ENCODE peak calls at places on chromosomes 5 and 9, in ten cellular contexts. R is NCI-H460; V is WERI-Rb-1; C is iPS-NIHi11; J is CD4-positive, alpha-beta T cell; Q is stimulated activated CD8-positive, alpha-beta memory T cell treated with anti-CD3 and anti-CD28 coated beads, Interleukin-4, amount 100 ng/mL, for 48 hours; G is A172; F is activated T-helper 1 cell treated with anti-CD3 and anti-CD28 coated beads, Interleukin-12 subunit alpha, Interleukin-12 subunit beta, Interleukin-2, Interleukin-4 antibody, amounts not matched to agents 30 ng/mL and 10 ng/mL and 1 ng/mL, durations not matched to agents 14 hours and 24 hours and 36 hours; T is brain microvascular endothelial cell; H is AML-193. P is an unnamed sample.
A peak's percentile ranks its signal among the peaks of the same experiment; 100 is the strongest.

GRCh38 chr5:80300125-80300524 is 19.7 kb upstream of the SPZ1 start:
- DNase-seq in F (no peak), G (no peak), R (no peak), J (no peak), Q (no peak), V (no peak), H (no peak), T (no peak), C (no peak), P (no peak)

GRCh38 chr5:41707853-41708603 is 162.2 kb downstream of the OXCT1 start:
- DNase-seq in G (peak; percentile 35), H (peak; percentile 42), J (no peak), Q (no peak), V (peak; percentile 10), T (peak; percentile 61), F (no peak), R (peak; percentile 28), C (peak; percentile 73), P (no peak)

GRCh38 chr5:18745591-18745987 is 1111.3 kb downstream of the TAF11L14 start:
- DNase-seq in F (no peak), R (no peak), J (no peak), G (peak; percentile 54), V (no peak), Q (no peak), C (no peak), H (no peak), T (no peak), P (no peak)

GRCh38 chr9:136857606-136858412 is 5.7 kb downstream of the MAMDC4 start:
- DNase-seq in J (no peak), F (no peak), R (no peak), Q (no peak), V (no peak), T (no peak), C (no peak), H (no peak), G (no peak), P (no peak)

GRCh38 chr9:137384116-137384756 is 38.7 kb downstream of the EXD3 start:
- DNase-seq in Q (no peak), J (no peak), V (no peak), G (no peak), C (no peak), H (no peak), T (no peak), F (no peak), R (no peak), P (no peak)

GRCh38 chr5:71974622-71975021 is 132.7 kb upstream of the MAP1B start:
- DNase-seq in C (no peak), F (no peak), H (no peak), V (no peak), G (peak; percentile 64), T (no peak), Q (no peak), J (no peak), R (no peak), P (no peak)

GRCh38 chr5:95988094-95988493 is 26.4 kb upstream of the ELL2 start:
- DNase-seq in Q (no peak), J (no peak), T (no peak), G (no peak), C (no peak), V (no peak), R (no peak), H (no peak), F (no peak), P (no peak)

GRCh38 chr9:79630521-79631403 is 59.0 kb downstream of the TLE4 start:
- DNase-seq in T (no peak), G (no peak), F (no peak), V (no peak), J (no peak), C (no peak), Q (no peak), R (no peak), H (no peak), P (no peak)

GRCh38 chr5:178624626-178625546 is 2.0 kb downstream of the CLK4 start:
- DNase-seq in V (no peak), G (peak; percentile 13), R (no peak), F (no peak), J (no peak), T (no peak), H (no peak), Q (no peak), C (no peak), P (no peak)

GRCh38 chr9:90881648-90882047 is 80.0 kb downstream of the SYK start:
- DNase-seq in H (no peak), R (no peak), G (no peak), T (no peak), Q (no peak), J (no peak), C (no peak), V (no peak), F (no peak), P (no peak)

GRCh38 chr9:104783588-104783987 is 19.7 kb downstream of the NIPSNAP3B start:
- DNase-seq in G (no peak), R (no peak), F (no peak), V (no peak), T (no peak), H (no peak), J (no peak), C (no peak), Q (no peak), P (no peak)

GRCh38 chr5:82356808-82357671 is 78.9 kb upstream of the RPS23 start:
- DNase-seq in F (peak; percentile 78), J (peak; percentile 72), C (no peak), V (no peak), T (peak; percentile 96), Q (peak; percentile 79), R (no peak), G (peak; percentile 98), H (peak; percentile 58), P (no peak)

GRCh38 chr5:115785395-115786009 is 31.0 kb downstream of the CDO1 start:
- DNase-seq in T (no peak), R (no peak), C (peak; percentile 75), F (no peak), V (peak; percentile 10), Q (no peak), G (no peak), J (no peak), H (no peak), P (no peak)

GRCh38 chr5:160009591-160009989 is 651 bp downstream of the TTC1 start:
- DNase-seq in G (no peak), J (no peak), Q (no peak), R (no peak), C (no peak), F (no peak), V (no peak), H (no peak), T (no peak), P (no peak)

GRCh38 chr5:174000078-174000477 is 11.1 kb downstream of the C5orf47 start:
- DNase-seq in R (no peak), J (no peak), T (no peak), V (no peak), Q (no peak), G (no peak), F (no peak), C (no peak), H (no peak), P (no peak)

GRCh38 chr5:71836084-71836483 is 117.0 kb downstream of the CARTPT start:
- DNase-seq in G (peak; percentile 6), J (no peak), F (no peak), C (no peak), Q (no peak), T (peak; percentile 21), V (no peak), H (no peak), R (no peak), P (no peak)

GRCh38 chr5:74575741-74576538 is 64.6 kb downstream of the ENC1 start:
- DNase-seq in C (no peak), Q (peak; percentile 47), T (peak; percentile 78), G (peak; percentile 95), J (no peak), F (no peak), R (peak; percentile 31), H (no peak), V (no peak), P (no peak)

GRCh38 chr5:123364443-123364842 is 58.8 kb downstream of the CEP120 start:
- DNase-seq in J (no peak), H (no peak), V (no peak), R (no peak), C (no peak), Q (no peak), G (no peak), T (no peak), F (no peak), P (no peak)

GRCh38 chr5:135545115-135545514 is 9.4 kb upstream of the NEUROG1 start:
- DNase-seq in J (no peak), F (no peak), G (no peak), T (no peak), V (peak; percentile 92), C (no peak), R (no peak), H (no peak), Q (no peak), P (no peak)

P was measured in NK-92 treated with Interleukin-12 subunit alpha and Interleukin-12 subunit beta, amount 100 ng/mL, for 24 hours.